ENCODE peak calls at places on chromosomes 7 and 10, in six cellular contexts. K is heart left ventricle, Y is GM13977, H is psoas muscle, X is Panc1, R is HFF-Myc. D is an unnamed sample.

GRCh38 chr7:154857728-154858681 is 144.9 kb downstream of the PAXIP1 start:
- DNase-seq in K (peak), Y (no peak), H (no peak), X (no peak), R (no peak), D (no peak)

GRCh38 chr7:125154930-125155329 is 225.3 kb upstream of the POT1 start:
- DNase-seq in K (no peak), Y (no peak), H (no peak), X (no peak), R (no peak), D (no peak)

GRCh38 chr10:131842351-131843088 is 58.3 kb upstream of the PPP2R2D start:
- DNase-seq in K (peak), Y (no peak), H (no peak), X (no peak), R (no peak), D (no peak)

GRCh38 chr7:127629268-127629854 is 11.4 kb upstream of the PAX4 start:
- DNase-seq in K (no peak), Y (peak), H (no peak), X (no peak), R (no peak), D (peak)

GRCh38 chr7:24820730-24821044 is 63.4 kb upstream of the GSDME start:
- DNase-seq in K (no peak), Y (no peak), H (no peak), X (peak), R (no peak), D (no peak)

GRCh38 chr7:23530355-23530754 is 1.4 kb downstream of the TRA2A start:
- DNase-seq in K (no peak), Y (peak), H (no peak), X (no peak), R (no peak), D (peak)

GRCh38 chr7:5607958-5608656 is 173.4 kb downstream of the RNF216 start:
- DNase-seq in K (no peak), Y (no peak), H (no peak), X (no peak), R (no peak), D (peak)

GRCh38 chr10:82628373-82628772 is 753.4 kb downstream of the NRG3 start:
- DNase-seq in K (no peak), Y (no peak), H (no peak), X (no peak), R (no peak), D (no peak)

GRCh38 chr10:96082153-96082552 is 38.8 kb downstream of the CCNJ start:
- DNase-seq in K (no peak), Y (no peak), H (no peak), X (no peak), R (no peak), D (no peak)

GRCh38 chr10:71396714-71397339 is at the start of gene CDH23:
- DNase-seq in K (peak), Y (peak), H (peak), X (no peak), R (no peak), D (no peak)

GRCh38 chr7:115561341-115562110 is 469.0 kb downstream of the TFEC start:
- DNase-seq in K (no peak), Y (no peak), H (no peak), X (no peak), R (peak), D (peak)

GRCh38 chr7:28125381-28126046 is 55.1 kb downstream of the JAZF1 start:
- DNase-seq in K (no peak), Y (no peak), H (no peak), X (no peak), R (no peak), D (no peak)

GRCh38 chr7:92754756-92755581 is 81.4 kb downstream of the CDK6 start:
- DNase-seq in K (no peak), Y (no peak), H (no peak), X (no peak), R (no peak), D (no peak)

GRCh38 chr10:117163061-117163953 is 25.2 kb upstream of the VAX1 start:
- DNase-seq in K (no peak), Y (no peak), H (no peak), X (no peak), R (no peak), D (no peak)

GRCh38 chr7:127953423-127953822 is 77.8 kb downstream of the LRRC4 start:
- DNase-seq in K (no peak), Y (no peak), H (no peak), X (no peak), R (no peak), D (no peak)

GRCh38 chr7:157358753-157359096 is 21.9 kb downstream of the DNAJB6 start:
- DNase-seq in K (no peak), Y (no peak), H (no peak), X (no peak), R (no peak), D (no peak)

GRCh38 chr10:132615346-132616169 is 78.0 kb downstream of the INPP5A start:
- DNase-seq in K (peak), Y (no peak), H (no peak), X (no peak), R (no peak), D (no peak)

GRCh38 chr7:46654546-46655443 is 733.7 kb upstream of the IGFBP3 start:
- DNase-seq in K (no peak), Y (no peak), H (no peak), X (no peak), R (no peak), D (peak)

GRCh38 chr7:46155367-46155766 is 234.3 kb upstream of the IGFBP3 start:
- DNase-seq in K (no peak), Y (no peak), H (no peak), X (no peak), R (no peak), D (no peak)

GRCh38 chr7:137978464-137979237 is 23.2 kb downstream of the CREB3L2 start:
- DNase-seq in K (no peak), Y (no peak), H (peak), X (peak), R (peak), D (peak)

GRCh38 chr7:46900312-46901263 is 681.3 kb downstream of the TNS3 start:
- DNase-seq in K (no peak), Y (no peak), H (no peak), X (no peak), R (no peak), D (no peak)

GRCh38 chr7:78398081-78398480 is 599.5 kb downstream of the PHTF2 start:
- DNase-seq in K (no peak), Y (no peak), H (no peak), X (no peak), R (no peak), D (no peak)

GRCh38 chr7:73718905-73719805 is at the start of gene STX1A:
- DNase-seq in K (peak), Y (peak), H (peak), X (no peak), R (no peak), D (peak)

GRCh38 chr10:79046326-79046725 is 22.4 kb upstream of the ZMIZ1 start:
- DNase-seq in K (peak), Y (no peak), H (no peak), X (no peak), R (no peak), D (no peak)

GRCh38 chr10:29037348-29038113 is 251.3 kb upstream of the LYZL1 start:
- DNase-seq in K (no peak), Y (no peak), H (no peak), X (no peak), R (no peak), D (no peak)

GRCh38 chr7:82821037-82821436 is 341.6 kb downstream of the PCLO start:
- DNase-seq in K (no peak), Y (no peak), H (no peak), X (no peak), R (no peak), D (no peak)

GRCh38 chr10:109929501-109930219 is 6.3 kb upstream of the XPNPEP1 start:
- DNase-seq in K (no peak), Y (no peak), H (no peak), X (no peak), R (no peak), D (no peak)

GRCh38 chr10:104297697-104298660 is 29.0 kb downstream of the GSTO2 start:
- DNase-seq in K (no peak), Y (no peak), H (no peak), X (no peak), R (peak), D (no peak)

GRCh38 chr10:5648494-5649457 is 17.6 kb downstream of the ASB13 start:
- DNase-seq in K (no peak), Y (peak), H (no peak), X (no peak), R (no peak), D (no peak)

GRCh38 chr7:51175992-51176388 is 140.6 kb downstream of the COBL start:
- DNase-seq in K (no peak), Y (no peak), H (no peak), X (no peak), R (no peak), D (no peak)

GRCh38 chr10:75024971-75025523 is 86.4 kb upstream of the SAMD8 start:
- DNase-seq in K (no peak), Y (no peak), H (no peak), X (no peak), R (no peak), D (no peak)

GRCh38 chr10:33041783-33042437 is 83.9 kb upstream of the ITGB1 start:
- DNase-seq in K (no peak), Y (no peak), H (no peak), X (no peak), R (no peak), D (no peak)

GRCh38 chr7:81802251-81802650 is 32.4 kb upstream of the HGF start:
- DNase-seq in K (no peak), Y (no peak), H (no peak), X (no peak), R (no peak), D (no peak)

GRCh38 chr10:122577311-122577885 is 16.8 kb downstream of the DMBT1 start:
- DNase-seq in K (no peak), Y (no peak), H (no peak), X (no peak), R (no peak), D (no peak)

GRCh38 chr7:127845497-127846214 is 185.6 kb downstream of the LRRC4 start:
- DNase-seq in K (no peak), Y (no peak), H (no peak), X (no peak), R (no peak), D (no peak)

GRCh38 chr7:25035274-25035673 is 55.3 kb upstream of the OSBPL3 start:
- DNase-seq in K (no peak), Y (no peak), H (no peak), X (no peak), R (no peak), D (no peak)

GRCh38 chr10:26367771-26368170 is 70.4 kb upstream of the APBB1IP start:
- DNase-seq in K (no peak), Y (no peak), H (no peak), X (no peak), R (peak), D (peak)

GRCh38 chr7:43540463-43540862 is 42.4 kb upstream of the STK17A start:
- DNase-seq in K (no peak), Y (no peak), H (no peak), X (no peak), R (no peak), D (no peak)

GRCh38 chr10:69574571-69574978 is 1.4 kb upstream of the NEUROG3 start:
- DNase-seq in K (no peak), Y (no peak), H (no peak), X (no peak), R (no peak), D (no peak)

GRCh38 chr10:69571618-69572158 is 1.5 kb downstream of the NEUROG3 start:
- DNase-seq in K (no peak), Y (no peak), H (no peak), X (no peak), R (no peak), D (no peak)

GRCh38 chr10:69575164-69575722 is 2.0 kb upstream of the NEUROG3 start:
- DNase-seq in K (no peak), Y (no peak), H (no peak), X (no peak), R (no peak), D (no peak)

GRCh38 chr10:69572159-69573055 is 815 bp downstream of the NEUROG3 start:
- DNase-seq in K (no peak), Y (no peak), H (no peak), X (no peak), R (no peak), D (no peak)

GRCh38 chr10:69573056-69573806 is at the start of gene NEUROG3:
- DNase-seq in K (no peak), Y (peak), H (peak), X (no peak), R (no peak), D (no peak)
- TF ChIP-seq CTCF in K (no peak), Y (no peak), H (no peak), X (no peak), R (no peak), D (no peak)

GRCh38 chr7:108067844-108068243 is 62.3 kb downstream of the LAMB4 start:
- DNase-seq in K (no peak), Y (no peak), H (no peak), X (no peak), R (no peak), D (no peak)
- TF ChIP-seq CTCF in K (no peak), Y (no peak), H (no peak), X (no peak), R (no peak), D (no peak)

GRCh38 chr10:86110156-86110786 is 256.3 kb downstream of the GRID1 start:
- DNase-seq in K (no peak), Y (no peak), H (no peak), X (no peak), R (no peak), D (no peak)
- TF ChIP-seq CTCF in K (no peak), Y (peak), H (no peak), X (no peak), R (peak), D (no peak)

DNA sequence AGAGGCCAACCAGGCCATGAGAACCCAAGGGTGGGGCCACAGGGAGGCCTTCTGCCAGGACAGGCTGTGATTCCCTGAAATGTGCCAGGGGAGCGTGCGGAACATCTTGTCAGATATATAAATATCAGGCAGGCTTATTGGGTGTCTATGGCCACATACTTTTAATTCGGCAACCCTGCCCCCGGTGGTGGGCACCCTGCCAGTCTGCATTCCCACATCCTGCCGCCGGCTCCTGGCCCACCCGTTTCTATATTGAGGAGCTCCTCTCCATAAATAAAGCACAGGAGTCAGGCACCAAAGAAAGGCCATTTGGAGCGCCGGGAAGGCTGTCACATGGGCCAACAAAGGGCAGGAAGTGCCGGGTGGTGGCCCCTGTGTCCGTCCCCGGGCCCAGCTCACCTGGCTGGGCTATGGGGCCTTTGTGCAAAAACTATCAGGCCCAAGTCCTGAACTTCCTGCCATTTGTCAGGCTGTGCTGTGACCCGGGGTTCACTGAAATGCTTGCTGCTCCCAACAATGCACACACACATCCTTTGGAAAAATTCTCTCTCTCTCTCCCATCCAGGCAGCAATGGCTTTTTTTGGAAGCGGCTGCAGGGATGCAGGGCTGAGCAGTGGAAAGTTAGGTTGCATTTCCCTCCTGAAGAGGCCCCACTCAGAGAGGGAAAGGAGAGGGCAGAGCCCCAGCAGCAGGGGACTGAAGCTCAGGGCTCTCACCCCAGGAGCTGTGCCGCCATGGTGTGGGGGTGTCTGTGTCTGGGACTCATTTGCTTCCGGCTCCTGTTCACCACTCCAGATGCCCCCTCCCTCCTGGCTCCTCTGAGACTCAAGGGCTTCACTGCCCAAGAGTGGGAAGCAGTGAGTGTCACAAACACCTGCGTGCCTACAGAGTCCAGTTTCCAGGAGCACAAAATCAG is 25.1 kb upstream of the PODXL start:
- DNase-seq in K (peak), Y (no peak), H (peak), X (no peak), R (no peak), D (no peak)
- TF ChIP-seq CTCF in K (peak), Y (no peak), H (peak), X (no peak), R (peak), D (no peak)

D was measured in bronchial epithelial cell.